ENCODE peak calls at places on chromosomes 16 and 17, in six cellular contexts. M is GM12878, D is HCT116, Q is K562, I is SK-N-SH, Z is HepG2. F is an unnamed sample.

GRCh38 chr17:80860703-80861359 is 130.8 kb upstream of the CHMP6 start:
- DNase-seq in Q (no peak), M (no peak), D (no peak), I (peak), Z (no peak), F (no peak)

GRCh38 chr17:21313320-21313719 is 28.8 kb downstream of the MAP2K3 start:
- DNase-seq in D (no peak), I (no peak), Z (no peak), Q (no peak), M (no peak), F (no peak)

GRCh38 chr16:70721202-70721963 is 35.5 kb upstream of the MTSS2 start:
- DNase-seq in Z (no peak), Q (no peak), D (no peak), I (no peak), M (no peak), F (no peak)

GRCh38 chr16:15950167-15950854 is 895 bp downstream of the ABCC1 start:
- DNase-seq in Q (peak), Z (peak), D (no peak), I (peak), M (no peak), F (no peak)

GRCh38 chr16:23571895-23572294 is 14.4 kb downstream of the UBFD1 start:
- DNase-seq in Z (no peak), Q (no peak), I (no peak), M (no peak), D (no peak), F (no peak)

GRCh38 chr17:49872776-49873377 is 25.0 kb upstream of the TAC4 start:
- DNase-seq in M (no peak), I (no peak), D (no peak), Z (no peak), Q (no peak), F (no peak)

GRCh38 chr17:79573196-79573929 is 37.5 kb downstream of the RBFOX3 start:
- DNase-seq in I (no peak), D (no peak), Q (no peak), Z (no peak), M (no peak), F (no peak)

GRCh38 chr16:18979936-18980335 is 3.8 kb upstream of the TMC7 start:
- DNase-seq in Q (no peak), Z (no peak), I (no peak), D (no peak), M (no peak), F (no peak)

GRCh38 chr17:30449480-30449879 is 27.7 kb upstream of the GOSR1 start:
- DNase-seq in Q (no peak), M (no peak), I (no peak), D (no peak), Z (no peak), F (no peak)

GRCh38 chr16:16143941-16144340 is 79.4 kb downstream of the ABCC6 start:
- DNase-seq in I (no peak), D (no peak), Z (no peak), M (no peak), Q (peak), F (no peak)

GRCh38 chr17:19570497-19571151 is 37.0 kb downstream of the SLC47A1 start:
- DNase-seq in Q (no peak), Z (no peak), D (no peak), M (no peak), I (no peak), F (no peak)

GRCh38 chr16:700684-701584 is 4.7 kb downstream of the FBXL16 start:
- DNase-seq in D (no peak), Q (peak), Z (no peak), I (no peak), M (no peak), F (no peak)

GRCh38 chr17:28684963-28685362 is 23.0 kb downstream of the SUPT6H start:
- DNase-seq in M (no peak), Z (peak), Q (peak), D (no peak), I (peak), F (no peak)

GRCh38 chr16:11556945-11557720 is 29.6 kb downstream of the LITAF start:
- DNase-seq in Z (no peak), I (no peak), D (no peak), M (no peak), Q (no peak), F (no peak)

GRCh38 chr17:40437095-40437732 is 6.0 kb upstream of the IGFBP4 start:
- DNase-seq in M (no peak), D (no peak), I (no peak), Q (peak), Z (no peak), F (no peak)

GRCh38 chr17:27506348-27507218 is 50.3 kb downstream of the KSR1 start:
- DNase-seq in Z (no peak), M (peak), Q (peak), D (no peak), I (no peak), F (no peak)

GRCh38 chr17:9022553-9023388 is 1.5 kb downstream of the NTN1 start:
- DNase-seq in D (no peak), Q (no peak), I (peak), Z (no peak), M (no peak), F (no peak)

GRCh38 chr17:16215273-16215964 is at the start of gene NCOR1:
- DNase-seq in Z (peak), D (peak), M (no peak), I (peak), Q (peak), F (peak)

GRCh38 chr17:5661486-5662125 is 77.3 kb upstream of the NLRP1 start:
- DNase-seq in D (no peak), Q (no peak), M (no peak), Z (no peak), I (no peak), F (no peak)

GRCh38 chr16:4682616-4683254 is 10.6 kb upstream of the NUDT16L1 start:
- DNase-seq in Q (peak), I (peak), D (no peak), Z (peak), M (no peak), F (peak)

GRCh38 chr16:74601131-74601871 is 5.6 kb downstream of the GLG1 start:
- DNase-seq in Q (peak), M (no peak), D (no peak), Z (no peak), I (peak), F (no peak)

GRCh38 chr17:31416503-31416923 is 25.0 kb downstream of the RAB11FIP4 start:
- DNase-seq in D (no peak), Q (no peak), M (no peak), I (no peak), Z (peak), F (no peak)

GRCh38 chr16:86676216-86676800 is 98.0 kb downstream of the FOXL1 start:
- DNase-seq in I (no peak), D (peak), M (no peak), Q (no peak), Z (no peak), F (no peak)

GRCh38 chr16:3134338-3135119 is at the start of gene ZNF213:
- DNase-seq in Q (peak), Z (peak), D (peak), M (peak), I (peak), F (peak)

GRCh38 chr16:78925071-78925714 is 675.3 kb downstream of the MAF start:
- DNase-seq in M (no peak), D (peak), I (peak), Q (peak), Z (peak), F (peak)

GRCh38 chr17:1252203-1252608 is 18.0 kb upstream of the BHLHA9 start:
- DNase-seq in M (no peak), Z (no peak), I (peak), Q (no peak), D (no peak), F (no peak)

GRCh38 chr17:48605991-48606891 is 1.5 kb upstream of the HOXB6 start:
- DNase-seq in Q (no peak), Z (no peak), D (no peak), M (no peak), I (no peak), F (no peak)

GRCh38 chr17:1709403-1709891 is 730 bp downstream of the TLCD2 start:
- DNase-seq in D (no peak), Q (no peak), Z (no peak), I (peak), M (no peak), F (no peak)

GRCh38 chr17:21095735-21096134 is 31.0 kb upstream of the DHRS7B start:
- DNase-seq in Q (no peak), I (no peak), Z (no peak), D (no peak), M (no peak), F (no peak)

GRCh38 chr16:23423496-23424049 is 29.4 kb downstream of the COG7 start:
- DNase-seq in Z (peak), I (no peak), M (no peak), D (peak), Q (no peak), F (no peak)

GRCh38 chr17:2050871-2051387 is 4.0 kb upstream of the HIC1 start:
- DNase-seq in D (no peak), Q (no peak), I (no peak), Z (no peak), M (no peak), F (peak)

GRCh38 chr16:57889522-57889921 is 81.4 kb downstream of the CNGB1 start:
- DNase-seq in Z (no peak), M (no peak), Q (no peak), I (no peak), D (no peak), F (no peak)

GRCh38 chr17:41527076-41528023 is 758 bp downstream of the KRT19 start:
- DNase-seq in M (no peak), Z (no peak), Q (peak), I (no peak), D (no peak), F (peak)

GRCh38 chr17:49554694-49555494 is 20.8 kb upstream of the NXPH3 start:
- DNase-seq in M (no peak), Z (no peak), D (no peak), Q (peak), I (peak), F (no peak)

GRCh38 chr16:21038197-21038596 is 112.4 kb downstream of the DNAH3 start:
- DNase-seq in Z (no peak), I (no peak), D (no peak), Q (no peak), M (no peak), F (no peak)

DNA sequence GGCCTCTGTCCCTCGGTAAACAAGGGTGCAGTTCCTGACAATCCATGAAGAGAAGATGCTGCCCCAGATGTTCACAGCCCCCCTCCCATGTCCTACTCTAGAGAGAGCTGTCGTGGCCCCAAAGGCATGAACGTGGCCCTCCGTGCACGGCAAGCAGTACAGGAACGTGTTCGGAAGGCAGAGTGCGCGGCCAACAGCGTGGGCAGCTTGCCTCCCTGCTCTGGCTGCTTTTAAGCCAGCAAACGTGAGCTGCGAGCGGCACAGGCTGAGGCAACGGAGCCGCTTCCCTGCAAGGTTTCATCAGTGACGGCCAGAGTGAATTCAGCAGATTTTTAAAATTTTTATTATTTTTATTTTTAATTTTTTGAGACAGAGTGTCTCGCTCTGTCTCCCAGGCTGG is 37.2 kb downstream of the PEMT start:
- DNase-seq in I (no peak), M (no peak), Q (no peak), Z (no peak), D (no peak), F (no peak)
- TF ChIP-seq YY1 in I (no peak), M (no peak), Q (no peak), Z (no peak), D (no peak), F (no peak)

GRCh38 chr16:77657016-77657415 is 65.3 kb upstream of the NUDT7 start:
- DNase-seq in I (no peak), M (no peak), Q (peak), D (peak), Z (peak), F (peak)
- TF ChIP-seq RAD21 in I (no peak), M (no peak), Q (no peak), D (no peak), Z (no peak), F (no peak)

GRCh38 chr16:52611817-52612673 is 65.1 kb upstream of the TOX3 start:
- DNase-seq in D (no peak), M (no peak), I (no peak), Z (peak), Q (no peak), F (no peak)
- TF ChIP-seq YY1 in D (no peak), M (no peak), I (no peak), Z (no peak), Q (no peak), F (no peak)

DNA sequence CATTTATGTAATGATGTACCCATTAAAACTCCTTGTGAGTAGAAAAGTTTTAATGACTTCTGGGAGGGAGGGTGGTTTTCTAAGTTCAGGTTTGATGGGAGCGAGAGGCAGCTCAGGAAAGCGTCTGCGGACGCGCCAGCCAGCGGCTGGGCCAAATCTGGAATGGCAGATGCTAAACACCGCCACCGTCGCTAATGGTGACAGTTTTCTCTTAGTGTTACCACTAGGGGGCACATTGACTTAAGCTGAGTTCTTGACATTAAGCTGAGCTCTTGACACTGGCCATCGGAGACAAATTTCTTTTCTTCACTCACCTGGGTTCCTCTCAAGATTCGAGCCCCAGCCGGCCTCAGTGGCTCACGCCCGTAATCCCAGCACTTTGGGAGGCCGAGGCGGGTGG is 6.7 kb downstream of the TRPV1 start:
- DNase-seq in Q (peak), Z (peak), D (peak), M (no peak), I (peak), F (peak)
- TF ChIP-seq RAD21 in Q (peak), Z (peak), D (peak), M (peak), I (peak), F (peak)

GRCh38 chr16:29973384-29974246 is at the start of gene TAOK2:
- DNase-seq in Q (peak), M (peak), Z (peak), D (peak), I (peak), F (peak)

GRCh38 chr16:29971304-29971703 is 2.4 kb upstream of the TAOK2 start:
- DNase-seq in Q (no peak), D (no peak), I (no peak), M (no peak), Z (no peak), F (no peak)

GRCh38 chr16:29974291-29975133 is 844 bp downstream of the TAOK2 start:
- DNase-seq in D (no peak), M (no peak), Q (peak), Z (no peak), I (peak), F (no peak)

GRCh38 chr16:29972500-29972899 is 1.2 kb upstream of the TAOK2 start:
- DNase-seq in Q (no peak), Z (no peak), D (no peak), I (no peak), M (no peak), F (no peak)

DNA sequence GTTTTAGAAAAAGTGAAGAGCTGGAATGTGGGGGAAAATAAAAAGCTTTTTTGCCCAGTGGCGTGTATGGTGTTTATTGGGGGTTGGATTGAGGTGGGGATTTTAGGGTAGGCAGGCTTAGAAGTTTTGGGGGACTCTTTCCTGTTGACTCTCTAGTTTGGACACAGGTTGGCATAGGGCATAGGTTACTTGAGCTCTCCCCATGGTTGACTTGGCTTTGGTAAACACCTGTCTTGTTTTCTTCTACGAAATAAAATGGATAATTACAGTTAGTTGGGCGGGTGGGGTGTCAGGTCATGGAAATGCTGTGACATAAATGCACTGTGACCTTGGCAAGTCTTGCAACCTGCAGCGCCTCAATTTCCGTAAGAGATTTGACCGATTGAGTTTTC is 680 bp upstream of the TAOK2 start:
- DNase-seq in I (no peak), M (no peak), Z (no peak), D (no peak), Q (no peak), F (no peak)
- TF ChIP-seq YY1 in I (no peak), M (no peak), Z (no peak), D (no peak), Q (no peak), F (no peak)

DNA sequence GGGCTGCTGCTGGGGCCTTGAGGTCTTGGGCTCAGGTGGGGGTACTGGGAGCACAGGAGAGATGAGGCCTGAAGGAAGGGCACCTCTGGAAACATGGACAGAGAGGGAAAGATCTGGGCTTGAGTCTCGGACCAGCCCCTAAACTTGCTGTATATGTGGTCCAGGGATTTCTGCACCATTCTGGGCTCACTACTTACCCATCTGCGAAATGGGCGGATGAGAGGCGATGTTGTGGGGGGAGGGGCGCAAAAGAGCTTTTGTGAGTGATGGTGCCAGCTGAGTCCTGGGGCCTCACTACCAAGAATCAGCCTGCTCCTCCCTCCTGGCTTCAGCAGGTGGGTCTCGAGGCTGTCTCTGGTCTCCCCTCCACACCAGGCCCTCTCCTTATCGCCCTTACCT is 285 bp downstream of the C17orf99 start:
- DNase-seq in M (no peak), I (no peak), Q (no peak), Z (no peak), D (no peak), F (no peak)
- TF ChIP-seq RAD21 in M (no peak), I (no peak), Q (no peak), Z (no peak), D (no peak), F (no peak)

GRCh38 chr17:43984521-43984920 is 19.9 kb upstream of the NAGS start:
- DNase-seq in D (no peak), Q (no peak), Z (no peak), I (peak), M (no peak), F (no peak)

GRCh38 chr17:43983196-43983514 is 21.3 kb upstream of the NAGS start:
- DNase-seq in M (no peak), Z (no peak), Q (no peak), I (no peak), D (no peak), F (no peak)

GRCh38 chr17:43986225-43986981 is 18.0 kb upstream of the NAGS start:
- DNase-seq in D (no peak), Z (no peak), Q (no peak), I (no peak), M (no peak), F (no peak)

GRCh38 chr17:43982171-43982570 is 22.3 kb upstream of the NAGS start:
- DNase-seq in Z (no peak), I (no peak), M (no peak), D (no peak), Q (no peak), F (no peak)

GRCh38 chr17:43983515-43984411 is 20.7 kb upstream of the NAGS start:
- DNase-seq in D (no peak), Z (peak), Q (peak), M (no peak), I (peak), F (no peak)
- TF ChIP-seq YY1 in D (no peak), Z (peak), Q (no peak), M (no peak), I (no peak), F (no peak)

GRCh38 chr16:30874244-30874820 is 19.5 kb downstream of the BCL7C start:
- DNase-seq in Q (no peak), M (no peak), Z (no peak), I (no peak), D (no peak), F (no peak)
- TF ChIP-seq RAD21 in Q (no peak), M (no peak), Z (no peak), I (no peak), D (no peak), F (no peak)

F was measured in H1.